ENCODE peak calls at places on chromosomes 7 and 10, in nine cellular contexts. M is cardiac muscle cell, Y is psoas muscle, I is prostate gland, F is GM23248, N is IMR-90, D is ovary, H is neuronal stem cell, A is heart right ventricle. L is an unnamed sample.

GRCh38 chr7:83629117-83629880 is 19.6 kb downstream of the SEMA3E start:
- DNase-seq in F (no peak), Y (no peak), M (no peak), N (no peak), D (no peak), A (no peak), H (no peak), I (no peak), L (no peak)

GRCh38 chr7:112495156-112495788 is 14.5 kb downstream of the LSMEM1 start:
- DNase-seq in D (no peak), N (no peak), M (no peak), A (no peak), I (no peak), F (peak), H (no peak), Y (no peak), L (no peak)

GRCh38 chr10:59991661-59992060 is 85.3 kb upstream of the CCDC6 start:
- DNase-seq in D (no peak), H (no peak), M (peak), N (no peak), F (peak), A (no peak), Y (no peak), I (peak), L (peak)

GRCh38 chr10:132744839-132745238 is 41.1 kb downstream of the NKX6-2 start:
- DNase-seq in Y (no peak), I (no peak), H (no peak), N (no peak), D (no peak), A (no peak), F (no peak), M (no peak), L (no peak)

GRCh38 chr10:125132331-125132730 is 28.0 kb downstream of the CTBP2 start:
- DNase-seq in Y (no peak), M (no peak), F (no peak), A (no peak), D (no peak), H (no peak), I (no peak), N (peak), L (no peak)

GRCh38 chr10:92142512-92142911 is 148.4 kb downstream of the CPEB3 start:
- DNase-seq in H (no peak), N (no peak), M (no peak), Y (no peak), F (no peak), A (no peak), D (no peak), I (no peak), L (no peak)

GRCh38 chr7:42091461-42092229 is 145.4 kb downstream of the GLI3 start:
- DNase-seq in Y (no peak), H (no peak), I (peak), A (no peak), F (no peak), D (no peak), M (no peak), N (peak), L (no peak)

GRCh38 chr7:116341222-116341907 is 131.0 kb downstream of the TES start:
- DNase-seq in A (no peak), M (peak), D (no peak), F (peak), Y (no peak), N (no peak), I (no peak), H (no peak), L (no peak)

GRCh38 chr7:142733271-142733670 is 16.0 kb upstream of the PRSS1 start:
- DNase-seq in H (no peak), Y (no peak), I (no peak), D (no peak), A (no peak), M (no peak), N (no peak), F (no peak), L (no peak)

GRCh38 chr10:116017405-116017804 is 255.6 kb downstream of the GFRA1 start:
- DNase-seq in N (no peak), I (no peak), D (no peak), F (no peak), Y (no peak), A (no peak), H (no peak), M (no peak), L (no peak)

GRCh38 chr7:104956753-104957450 is 57.1 kb upstream of the KMT2E start:
- DNase-seq in Y (no peak), M (peak), H (no peak), A (no peak), D (no peak), F (peak), N (peak), I (no peak), L (peak)

GRCh38 chr7:91435386-91436059 is 171.3 kb downstream of the FZD1 start:
- DNase-seq in A (no peak), D (no peak), F (peak), I (no peak), M (peak), Y (no peak), N (no peak), H (no peak), L (no peak)

GRCh38 chr7:24908166-24908565 is 71.8 kb downstream of the OSBPL3 start:
- DNase-seq in H (no peak), M (no peak), A (no peak), I (no peak), D (no peak), F (no peak), Y (no peak), N (no peak), L (no peak)
- H3K4me3 ChIP-seq in H (no peak), M (no peak), A (no peak), I (no peak), D (no peak), F (peak), Y (no peak), N (no peak), L (no peak)

GRCh38 chr7:80596933-80597517 is 41.4 kb upstream of the CD36 start:
- DNase-seq in I (no peak), M (no peak), A (no peak), N (no peak), F (no peak), Y (no peak), D (no peak), H (no peak), L (no peak)
- H3K4me3 ChIP-seq in I (no peak), M (no peak), A (peak), N (no peak), F (no peak), Y (peak), D (no peak), H (no peak), L (no peak)

GRCh38 chr10:16519250-16519907 is 2.3 kb downstream of the C1QL3 start:
- DNase-seq in N (no peak), I (no peak), A (no peak), Y (no peak), F (no peak), D (no peak), H (no peak), M (no peak), L (no peak)
- H3K4me3 ChIP-seq in N (no peak), I (peak), A (no peak), Y (peak), F (no peak), D (no peak), H (no peak), M (no peak), L (no peak)

GRCh38 chr10:79946270-79947082 is 2.4 kb downstream of the SFTPD start:
- DNase-seq in Y (no peak), D (no peak), I (no peak), F (no peak), M (no peak), A (no peak), H (no peak), N (no peak), L (no peak)

GRCh38 chr10:79947083-79947415 is 1.9 kb downstream of the SFTPD start:
- DNase-seq in D (no peak), H (no peak), N (no peak), F (no peak), M (no peak), A (no peak), I (no peak), Y (no peak), L (no peak)

GRCh38 chr10:79947787-79948424 is 999 bp downstream of the SFTPD start:
- DNase-seq in Y (no peak), A (no peak), D (no peak), H (no peak), F (no peak), M (no peak), I (no peak), N (no peak), L (no peak)

GRCh38 chr10:79944428-79945395 is 4.2 kb downstream of the SFTPD start:
- DNase-seq in M (no peak), D (no peak), A (no peak), H (no peak), Y (no peak), I (peak), N (no peak), F (no peak), L (no peak)

GRCh38 chr10:79948976-79949722 is at the start of gene SFTPD:
- DNase-seq in Y (no peak), M (peak), D (no peak), H (no peak), A (no peak), I (no peak), N (no peak), F (no peak), L (no peak)
- H3K4me3 ChIP-seq in Y (no peak), M (no peak), D (no peak), H (no peak), A (no peak), I (no peak), N (no peak), F (no peak), L (no peak)

L was measured in astrocyte of the cerebellum.